ENCODE peak calls at places on chromosome 14, in eight cellular contexts. One of them, this sample, is unnamed.

GRCh38 chr14:36915089-36915488 is 253.4 kb downstream of the PAX9 start:
- DNase-seq in AML-193: no peak
- DNase-seq in NCI-H1694: peak
- DNase-seq in substantia nigra: no peak
- DNase-seq in lung: no peak
- DNase-seq in ovary: no peak
- DNase-seq in H9: no peak
- DNase-seq in IMR-90: no peak
- DNase-seq in this sample: no peak

GRCh38 chr14:35808076-35808657 is 928 bp downstream of the RALGAPA1 start:
- DNase-seq in AML-193: no peak
- DNase-seq in NCI-H1694: no peak
- DNase-seq in substantia nigra: no peak
- DNase-seq in lung: no peak
- DNase-seq in ovary: no peak
- DNase-seq in H9: no peak
- DNase-seq in IMR-90: no peak
- DNase-seq in this sample: peak

GRCh38 chr14:91158091-91158790 is 44.4 kb downstream of the DGLUCY start:
- DNase-seq in AML-193: no peak
- DNase-seq in NCI-H1694: no peak
- DNase-seq in substantia nigra: no peak
- DNase-seq in lung: peak
- DNase-seq in ovary: no peak
- DNase-seq in H9: no peak
- DNase-seq in IMR-90: no peak
- DNase-seq in this sample: peak

GRCh38 chr14:92582706-92583452 is 69.3 kb downstream of the RIN3 start:
- DNase-seq in AML-193: no peak
- DNase-seq in NCI-H1694: no peak
- DNase-seq in substantia nigra: no peak
- DNase-seq in lung: no peak
- DNase-seq in ovary: no peak
- DNase-seq in H9: no peak
- DNase-seq in IMR-90: no peak
- DNase-seq in this sample: no peak

GRCh38 chr14:100084591-100084990 is 19.4 kb downstream of the EVL start:
- DNase-seq in AML-193: no peak
- DNase-seq in NCI-H1694: no peak
- DNase-seq in substantia nigra: no peak
- DNase-seq in lung: no peak
- DNase-seq in ovary: no peak
- DNase-seq in H9: no peak
- DNase-seq in IMR-90: no peak
- DNase-seq in this sample: peak

GRCh38 chr14:62443796-62444195 is 601.5 kb downstream of the KCNH5 start:
- DNase-seq in AML-193: no peak
- DNase-seq in NCI-H1694: no peak
- DNase-seq in substantia nigra: no peak
- DNase-seq in lung: no peak
- DNase-seq in ovary: no peak
- DNase-seq in H9: no peak
- DNase-seq in IMR-90: peak
- DNase-seq in this sample: no peak

GRCh38 chr14:56135001-56135400 is 16.8 kb downstream of the PELI2 start:
- DNase-seq in AML-193: no peak
- DNase-seq in NCI-H1694: no peak
- DNase-seq in substantia nigra: no peak
- DNase-seq in lung: no peak
- DNase-seq in ovary: no peak
- DNase-seq in H9: no peak
- DNase-seq in IMR-90: no peak
- DNase-seq in this sample: peak

GRCh38 chr14:94876306-94876705 is 106.4 kb upstream of the GSC start:
- DNase-seq in AML-193: no peak
- DNase-seq in NCI-H1694: no peak
- DNase-seq in substantia nigra: no peak
- DNase-seq in lung: no peak
- DNase-seq in ovary: no peak
- DNase-seq in H9: no peak
- DNase-seq in IMR-90: no peak
- DNase-seq in this sample: no peak

GRCh38 chr14:100666403-100666802 is 60.3 kb upstream of the DLK1 start:
- DNase-seq in AML-193: no peak
- DNase-seq in NCI-H1694: no peak
- DNase-seq in substantia nigra: no peak
- DNase-seq in lung: no peak
- DNase-seq in ovary: no peak
- DNase-seq in H9: no peak
- DNase-seq in IMR-90: no peak
- DNase-seq in this sample: peak

GRCh38 chr14:53180272-53181221 is 27.4 kb upstream of the DDHD1 start:
- DNase-seq in AML-193: no peak
- DNase-seq in NCI-H1694: no peak
- DNase-seq in substantia nigra: no peak
- DNase-seq in lung: no peak
- DNase-seq in ovary: no peak
- DNase-seq in H9: peak
- DNase-seq in IMR-90: peak
- DNase-seq in this sample: no peak

GRCh38 chr14:104689620-104690265 is 325 bp downstream of the INF2 start:
- DNase-seq in AML-193: no peak
- DNase-seq in NCI-H1694: no peak
- DNase-seq in substantia nigra: no peak
- DNase-seq in lung: no peak
- DNase-seq in ovary: peak
- DNase-seq in H9: no peak
- DNase-seq in IMR-90: no peak
- DNase-seq in this sample: no peak

GRCh38 chr14:55120466-55121144 is 8.4 kb upstream of the LGALS3 start:
- DNase-seq in AML-193: peak
- DNase-seq in NCI-H1694: no peak
- DNase-seq in substantia nigra: no peak
- DNase-seq in lung: no peak
- DNase-seq in ovary: no peak
- DNase-seq in H9: no peak
- DNase-seq in IMR-90: no peak
- DNase-seq in this sample: no peak

GRCh38 chr14:22552001-22552826 is 36.8 kb downstream of the DAD1 start:
- DNase-seq in AML-193: no peak
- DNase-seq in NCI-H1694: no peak
- DNase-seq in substantia nigra: no peak
- DNase-seq in lung: no peak
- DNase-seq in ovary: no peak
- DNase-seq in H9: no peak
- DNase-seq in IMR-90: no peak
- DNase-seq in this sample: no peak

GRCh38 chr14:60616326-60617044 is 32.8 kb downstream of the SIX1 start:
- DNase-seq in AML-193: no peak
- DNase-seq in NCI-H1694: no peak
- DNase-seq in substantia nigra: no peak
- DNase-seq in lung: no peak
- DNase-seq in ovary: no peak
- DNase-seq in H9: no peak
- DNase-seq in IMR-90: no peak
- DNase-seq in this sample: no peak

GRCh38 chr14:25122188-25122587 is 72.2 kb upstream of the STXBP6 start:
- DNase-seq in AML-193: no peak
- DNase-seq in NCI-H1694: no peak
- DNase-seq in substantia nigra: no peak
- DNase-seq in lung: no peak
- DNase-seq in ovary: no peak
- DNase-seq in H9: no peak
- DNase-seq in IMR-90: no peak
- DNase-seq in this sample: no peak

GRCh38 chr14:75252254-75252837 is 26.3 kb upstream of the FOS start:
- DNase-seq in AML-193: no peak
- DNase-seq in NCI-H1694: no peak
- DNase-seq in substantia nigra: no peak
- DNase-seq in lung: no peak
- DNase-seq in ovary: no peak
- DNase-seq in H9: no peak
- DNase-seq in IMR-90: no peak
- DNase-seq in this sample: no peak